ENCODE peak calls at places on chromosomes 6 and 20, in six cellular contexts. One of them, this sample, is unnamed.

GRCh38 chr6:18076231-18076630 is 46.2 kb downstream of the NHLRC1 start:
- DNase-seq in left ventricle myocardium inferior: no peak
- DNase-seq in mesenchymal stem cell: no peak
- DNase-seq in cardiac muscle cell: no peak
- DNase-seq in AG04449: peak
- DNase-seq in brain microvascular endothelial cell: no peak
- DNase-seq in this sample: no peak

GRCh38 chr6:11785953-11786579 is 7.5 kb upstream of the ADTRP start:
- DNase-seq in brain microvascular endothelial cell: no peak
- DNase-seq in AG04449: no peak
- DNase-seq in cardiac muscle cell: no peak
- DNase-seq in left ventricle myocardium inferior: no peak
- DNase-seq in mesenchymal stem cell: no peak
- DNase-seq in this sample: no peak

GRCh38 chr6:33595001-33595846 is 15.1 kb upstream of the BAK1 start:
- DNase-seq in cardiac muscle cell: no peak
- DNase-seq in AG04449: no peak
- DNase-seq in left ventricle myocardium inferior: no peak
- DNase-seq in mesenchymal stem cell: no peak
- DNase-seq in brain microvascular endothelial cell: no peak
- DNase-seq in this sample: no peak

GRCh38 chr6:32982084-32982701 is 13.8 kb downstream of the BRD2 start:
- DNase-seq in left ventricle myocardium inferior: no peak
- DNase-seq in cardiac muscle cell: no peak
- DNase-seq in mesenchymal stem cell: peak
- DNase-seq in brain microvascular endothelial cell: no peak
- DNase-seq in AG04449: no peak
- DNase-seq in this sample: no peak

GRCh38 chr6:14212632-14213031 is 95.1 kb downstream of the CD83 start:
- DNase-seq in mesenchymal stem cell: no peak
- DNase-seq in left ventricle myocardium inferior: no peak
- DNase-seq in cardiac muscle cell: no peak
- DNase-seq in brain microvascular endothelial cell: no peak
- DNase-seq in AG04449: no peak
- DNase-seq in this sample: no peak

GRCh38 chr20:49540696-49541435 is 27.1 kb downstream of the PTGIS start:
- DNase-seq in left ventricle myocardium inferior: no peak
- DNase-seq in brain microvascular endothelial cell: no peak
- DNase-seq in mesenchymal stem cell: no peak
- DNase-seq in cardiac muscle cell: no peak
- DNase-seq in AG04449: no peak
- DNase-seq in this sample: no peak

GRCh38 chr20:64051033-64051452 is 1.6 kb upstream of the SOX18 start:
- DNase-seq in AG04449: no peak
- DNase-seq in left ventricle myocardium inferior: no peak
- DNase-seq in cardiac muscle cell: no peak
- DNase-seq in mesenchymal stem cell: no peak
- DNase-seq in brain microvascular endothelial cell: no peak
- DNase-seq in this sample: no peak

GRCh38 chr20:32149566-32150170 is 40.2 kb downstream of the TM9SF4 start:
- DNase-seq in AG04449: no peak
- DNase-seq in mesenchymal stem cell: peak
- DNase-seq in cardiac muscle cell: no peak
- DNase-seq in left ventricle myocardium inferior: no peak
- DNase-seq in brain microvascular endothelial cell: no peak
- DNase-seq in this sample: no peak

GRCh38 chr6:55678330-55679224 is 99.6 kb upstream of the HMGCLL1 start:
- DNase-seq in AG04449: no peak
- DNase-seq in cardiac muscle cell: no peak
- DNase-seq in left ventricle myocardium inferior: no peak
- DNase-seq in mesenchymal stem cell: peak
- DNase-seq in brain microvascular endothelial cell: no peak
- DNase-seq in this sample: no peak

GRCh38 chr6:33992191-33992590 is 153.7 kb downstream of the GRM4 start:
- DNase-seq in AG04449: no peak
- DNase-seq in mesenchymal stem cell: no peak
- DNase-seq in left ventricle myocardium inferior: no peak
- DNase-seq in brain microvascular endothelial cell: no peak
- DNase-seq in cardiac muscle cell: no peak
- DNase-seq in this sample: no peak

GRCh38 chr6:16752206-16752867 is 8.9 kb downstream of the ATXN1 start:
- DNase-seq in brain microvascular endothelial cell: peak
- DNase-seq in left ventricle myocardium inferior: no peak
- DNase-seq in AG04449: no peak
- DNase-seq in cardiac muscle cell: no peak
- DNase-seq in mesenchymal stem cell: peak
- DNase-seq in this sample: no peak

GRCh38 chr20:50874758-50875665 is 56.2 kb downstream of the ADNP start:
- DNase-seq in cardiac muscle cell: peak
- DNase-seq in AG04449: no peak
- DNase-seq in brain microvascular endothelial cell: no peak
- DNase-seq in left ventricle myocardium inferior: no peak
- DNase-seq in mesenchymal stem cell: no peak
- DNase-seq in this sample: no peak

GRCh38 chr6:53651764-53652401 is 13.7 kb downstream of the KLHL31 start:
- DNase-seq in mesenchymal stem cell: peak
- DNase-seq in cardiac muscle cell: peak
- DNase-seq in left ventricle myocardium inferior: peak
- DNase-seq in AG04449: no peak
- DNase-seq in brain microvascular endothelial cell: peak
- DNase-seq in this sample: no peak

GRCh38 chr20:50958733-50959542 is at the start of gene MOCS3:
- DNase-seq in cardiac muscle cell: peak
- DNase-seq in brain microvascular endothelial cell: peak
- DNase-seq in AG04449: peak
- DNase-seq in mesenchymal stem cell: peak
- DNase-seq in left ventricle myocardium inferior: peak
- DNase-seq in this sample: peak

GRCh38 chr6:106514281-106514885 is 114.9 kb downstream of the RTN4IP1 start:
- DNase-seq in AG04449: no peak
- DNase-seq in left ventricle myocardium inferior: no peak
- DNase-seq in brain microvascular endothelial cell: no peak
- DNase-seq in cardiac muscle cell: no peak
- DNase-seq in mesenchymal stem cell: no peak
- DNase-seq in this sample: no peak
- H3K4me3 ChIP-seq in AG04449: peak
- H3K4me3 ChIP-seq in left ventricle myocardium inferior: peak
- H3K4me3 ChIP-seq in brain microvascular endothelial cell: no peak
- H3K4me3 ChIP-seq in cardiac muscle cell: no peak
- H3K4me3 ChIP-seq in mesenchymal stem cell: peak
- H3K4me3 ChIP-seq in this sample: peak

GRCh38 chr6:168217216-168217879 is 102.2 kb downstream of the DACT2 start:
- DNase-seq in mesenchymal stem cell: no peak
- DNase-seq in cardiac muscle cell: no peak
- DNase-seq in brain microvascular endothelial cell: no peak
- DNase-seq in AG04449: no peak
- DNase-seq in left ventricle myocardium inferior: no peak
- DNase-seq in this sample: no peak
- H3K4me3 ChIP-seq in mesenchymal stem cell: no peak
- H3K4me3 ChIP-seq in cardiac muscle cell: no peak
- H3K4me3 ChIP-seq in brain microvascular endothelial cell: no peak
- H3K4me3 ChIP-seq in AG04449: no peak
- H3K4me3 ChIP-seq in left ventricle myocardium inferior: no peak
- H3K4me3 ChIP-seq in this sample: no peak

GRCh38 chr6:142846459-142846831 is 98.5 kb downstream of the HIVEP2 start:
- DNase-seq in cardiac muscle cell: no peak
- DNase-seq in AG04449: no peak
- DNase-seq in brain microvascular endothelial cell: no peak
- DNase-seq in left ventricle myocardium inferior: no peak
- DNase-seq in mesenchymal stem cell: peak
- DNase-seq in this sample: peak

GRCh38 chr6:142845624-142846458 is 99.1 kb downstream of the HIVEP2 start:
- DNase-seq in mesenchymal stem cell: peak
- DNase-seq in AG04449: no peak
- DNase-seq in brain microvascular endothelial cell: peak
- DNase-seq in cardiac muscle cell: peak
- DNase-seq in left ventricle myocardium inferior: peak
- DNase-seq in this sample: peak

GRCh38 chr6:142844065-142844755 is 100.8 kb downstream of the HIVEP2 start:
- DNase-seq in brain microvascular endothelial cell: no peak
- DNase-seq in cardiac muscle cell: no peak
- DNase-seq in left ventricle myocardium inferior: no peak
- DNase-seq in mesenchymal stem cell: peak
- DNase-seq in AG04449: no peak
- DNase-seq in this sample: no peak

GRCh38 chr6:142846883-142847287 is 98.1 kb downstream of the HIVEP2 start:
- DNase-seq in left ventricle myocardium inferior: no peak
- DNase-seq in mesenchymal stem cell: peak
- DNase-seq in brain microvascular endothelial cell: peak
- DNase-seq in cardiac muscle cell: no peak
- DNase-seq in AG04449: peak
- DNase-seq in this sample: peak

DNA sequence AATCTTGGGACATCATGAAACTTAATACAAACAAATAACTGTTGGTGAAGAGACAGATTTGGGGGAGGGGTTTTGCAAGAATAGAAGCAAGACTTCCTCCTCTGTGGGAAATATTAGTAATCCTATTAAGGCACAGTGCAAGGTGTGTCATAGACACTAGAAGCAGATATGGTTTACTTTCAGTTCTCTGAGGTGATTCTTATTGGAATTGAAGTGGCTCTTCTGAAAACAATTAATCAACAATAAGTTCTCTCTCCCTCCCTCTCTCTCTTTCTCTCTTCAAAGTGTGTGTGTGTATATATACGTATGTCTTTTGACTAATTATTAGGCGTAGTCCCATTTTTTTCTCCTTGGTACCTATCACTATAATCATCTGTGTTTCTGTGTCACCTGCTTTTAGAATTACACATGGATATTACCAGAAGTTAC is 99.8 kb downstream of the HIVEP2 start:
- DNase-seq in AG04449: no peak
- DNase-seq in cardiac muscle cell: no peak
- DNase-seq in brain microvascular endothelial cell: no peak
- DNase-seq in left ventricle myocardium inferior: no peak
- DNase-seq in mesenchymal stem cell: peak
- DNase-seq in this sample: no peak
- H3K4me3 ChIP-seq in AG04449: peak
- H3K4me3 ChIP-seq in cardiac muscle cell: no peak
- H3K4me3 ChIP-seq in brain microvascular endothelial cell: no peak
- H3K4me3 ChIP-seq in left ventricle myocardium inferior: peak
- H3K4me3 ChIP-seq in mesenchymal stem cell: peak
- H3K4me3 ChIP-seq in this sample: peak

GRCh38 chr6:5728726-5729434 is 277.8 kb downstream of the NRN1 start:
- DNase-seq in cardiac muscle cell: no peak
- DNase-seq in mesenchymal stem cell: peak
- DNase-seq in AG04449: no peak
- DNase-seq in left ventricle myocardium inferior: no peak
- DNase-seq in brain microvascular endothelial cell: no peak
- DNase-seq in this sample: no peak

GRCh38 chr6:5730586-5731263 is 276.0 kb downstream of the NRN1 start:
- DNase-seq in mesenchymal stem cell: peak
- DNase-seq in brain microvascular endothelial cell: no peak
- DNase-seq in left ventricle myocardium inferior: no peak
- DNase-seq in cardiac muscle cell: no peak
- DNase-seq in AG04449: no peak
- DNase-seq in this sample: no peak

GRCh38 chr6:5729813-5730212 is 276.9 kb downstream of the NRN1 start:
- DNase-seq in mesenchymal stem cell: no peak
- DNase-seq in brain microvascular endothelial cell: no peak
- DNase-seq in cardiac muscle cell: no peak
- DNase-seq in AG04449: no peak
- DNase-seq in left ventricle myocardium inferior: no peak
- DNase-seq in this sample: no peak

GRCh38 chr6:5723905-5724691 is 282.6 kb downstream of the NRN1 start:
- DNase-seq in left ventricle myocardium inferior: peak
- DNase-seq in cardiac muscle cell: no peak
- DNase-seq in AG04449: no peak
- DNase-seq in mesenchymal stem cell: no peak
- DNase-seq in brain microvascular endothelial cell: peak
- DNase-seq in this sample: no peak

GRCh38 chr6:5726976-5727718 is 279.6 kb downstream of the NRN1 start:
- DNase-seq in mesenchymal stem cell: peak
- DNase-seq in AG04449: no peak
- DNase-seq in brain microvascular endothelial cell: no peak
- DNase-seq in left ventricle myocardium inferior: no peak
- DNase-seq in cardiac muscle cell: no peak
- DNase-seq in this sample: no peak
- H3K4me3 ChIP-seq in mesenchymal stem cell: no peak
- H3K4me3 ChIP-seq in AG04449: no peak
- H3K4me3 ChIP-seq in brain microvascular endothelial cell: no peak
- H3K4me3 ChIP-seq in left ventricle myocardium inferior: no peak
- H3K4me3 ChIP-seq in cardiac muscle cell: no peak
- H3K4me3 ChIP-seq in this sample: no peak

GRCh38 chr20:16474342-16474741 is 98.9 kb downstream of the KIF16B start:
- DNase-seq in AG04449: no peak
- DNase-seq in brain microvascular endothelial cell: no peak
- DNase-seq in cardiac muscle cell: no peak
- DNase-seq in mesenchymal stem cell: no peak
- DNase-seq in left ventricle myocardium inferior: no peak
- DNase-seq in this sample: no peak

GRCh38 chr20:16476032-16476431 is 97.2 kb downstream of the KIF16B start:
- DNase-seq in mesenchymal stem cell: peak
- DNase-seq in cardiac muscle cell: peak
- DNase-seq in brain microvascular endothelial cell: peak
- DNase-seq in left ventricle myocardium inferior: no peak
- DNase-seq in AG04449: no peak
- DNase-seq in this sample: no peak

GRCh38 chr20:16472045-16472872 is 101.0 kb downstream of the KIF16B start:
- DNase-seq in cardiac muscle cell: no peak
- DNase-seq in brain microvascular endothelial cell: peak
- DNase-seq in left ventricle myocardium inferior: no peak
- DNase-seq in mesenchymal stem cell: peak
- DNase-seq in AG04449: no peak
- DNase-seq in this sample: no peak

GRCh38 chr20:16477632-16478031 is 95.6 kb downstream of the KIF16B start:
- DNase-seq in cardiac muscle cell: no peak
- DNase-seq in AG04449: no peak
- DNase-seq in brain microvascular endothelial cell: no peak
- DNase-seq in mesenchymal stem cell: peak
- DNase-seq in left ventricle myocardium inferior: no peak
- DNase-seq in this sample: no peak

DNA sequence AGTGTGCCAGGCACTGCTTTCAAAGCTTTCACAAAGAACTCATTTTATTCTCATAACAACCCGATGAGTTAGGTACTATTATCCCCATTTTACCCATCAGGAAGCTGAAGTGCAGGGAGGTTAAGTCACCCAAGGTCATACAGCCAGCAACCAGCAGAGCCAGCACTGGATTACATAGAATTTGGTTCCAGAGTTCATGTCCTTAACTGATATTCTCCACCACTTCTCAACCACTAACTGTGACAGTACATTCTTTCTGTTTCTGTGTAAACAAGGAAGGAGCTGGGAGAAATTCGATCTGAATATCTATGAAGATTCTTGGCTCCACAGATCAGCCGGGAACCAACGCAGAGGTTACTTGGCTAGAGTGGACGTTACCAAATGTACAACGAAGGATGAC is 98.0 kb downstream of the KIF16B start:
- DNase-seq in cardiac muscle cell: peak
- DNase-seq in left ventricle myocardium inferior: no peak
- DNase-seq in AG04449: no peak
- DNase-seq in brain microvascular endothelial cell: peak
- DNase-seq in mesenchymal stem cell: peak
- DNase-seq in this sample: no peak
- H3K4me3 ChIP-seq in cardiac muscle cell: no peak
- H3K4me3 ChIP-seq in left ventricle myocardium inferior: no peak
- H3K4me3 ChIP-seq in AG04449: no peak
- H3K4me3 ChIP-seq in brain microvascular endothelial cell: no peak
- H3K4me3 ChIP-seq in mesenchymal stem cell: no peak
- H3K4me3 ChIP-seq in this sample: no peak